ENCODE peak calls at places on chromosome 20, in ten cellular contexts. Z is amygdala; C is T-cell; T is NCI-H2081; A is dermis microvascular lymphatic vessel endothelial cell; O is activated CD8-positive, alpha-beta memory T cell treated with anti-CD3 and anti-CD28 coated beads for 1 hour; Y is naive thymus-derived CD4-positive, alpha-beta T cell; H is activated gamma-delta T cell treated with anti-CD3 and anti-CD28 coated beads, Interleukin-2, amount 50 U/mL, for 16 hours; Q is EL; R is effector CD4-positive, alpha-beta T cell. P is an unnamed sample.

GRCh38 chr20:34948030-34948429 is 7.6 kb downstream of the GSS start:
- DNase-seq in Z (no peak), C (no peak), T (no peak), A (no peak), O (no peak), Y (no peak), H (no peak), Q (peak), R (no peak), P (no peak)

GRCh38 chr20:31966991-31967655 is 828 bp upstream of the XKR7 start:
- DNase-seq in Z (no peak), C (no peak), T (no peak), A (no peak), O (no peak), Y (no peak), H (no peak), Q (no peak), R (no peak), P (no peak)

GRCh38 chr20:32004963-32005362 is 5.3 kb upstream of the CCM2L start:
- DNase-seq in Z (no peak), C (no peak), T (no peak), A (no peak), O (no peak), Y (no peak), H (no peak), Q (no peak), R (no peak), P (no peak)

GRCh38 chr20:46242390-46242789 is 65.9 kb downstream of the CDH22 start:
- DNase-seq in Z (no peak), C (no peak), T (no peak), A (no peak), O (no peak), Y (no peak), H (no peak), Q (no peak), R (no peak), P (no peak)

GRCh38 chr20:16412896-16413295 is 160.4 kb downstream of the KIF16B start:
- DNase-seq in Z (no peak), C (no peak), T (no peak), A (no peak), O (no peak), Y (no peak), H (no peak), Q (no peak), R (no peak), P (no peak)

GRCh38 chr20:14775778-14776177 is 438.4 kb upstream of the FLRT3 start:
- DNase-seq in Z (no peak), C (no peak), T (no peak), A (no peak), O (no peak), Y (no peak), H (no peak), Q (peak), R (no peak), P (peak)

GRCh38 chr20:49279677-49280462 is 2.0 kb upstream of the ZNFX1 start:
- DNase-seq in Z (no peak), C (no peak), T (no peak), A (no peak), O (no peak), Y (no peak), H (no peak), Q (no peak), R (no peak), P (no peak)

GRCh38 chr20:17014217-17014616 is 212.6 kb upstream of the PCSK2 start:
- DNase-seq in Z (peak), C (no peak), T (no peak), A (no peak), O (no peak), Y (no peak), H (no peak), Q (no peak), R (no peak), P (peak)

GRCh38 chr20:61549865-61550264 is 297.8 kb downstream of the CDH4 start:
- DNase-seq in Z (no peak), C (no peak), T (no peak), A (no peak), O (no peak), Y (no peak), H (no peak), Q (no peak), R (no peak), P (no peak)

GRCh38 chr20:48406462-48407235 is 421.1 kb downstream of the PREX1 start:
- DNase-seq in Z (no peak), C (no peak), T (no peak), A (no peak), O (no peak), Y (no peak), H (no peak), Q (no peak), R (no peak), P (no peak)

GRCh38 chr20:57670288-57671071 is 39.3 kb downstream of the PMEPA1 start:
- DNase-seq in Z (no peak), C (no peak), T (no peak), A (no peak), O (no peak), Y (no peak), H (no peak), Q (no peak), R (no peak), P (no peak)